ENCODE peak calls at places on chromosomes 5 and 9, in nine cellular contexts. M is heart left ventricle; U is uterus; D is breast epithelium; K is right atrium auricular region; A is SK-N-SH; W is cardiac muscle cell; G is AG04450; S is CD4-positive, alpha-beta T cell. N is an unnamed sample.

GRCh38 chr9:91734371-91734981 is 215.6 kb downstream of the ROR2 start:
- DNase-seq in U (peak; percentile 79), A (peak; percentile 88), S (peak; percentile 45), K (peak; percentile 77), W (peak; percentile 72), M (peak; percentile 87), D (no peak), G (no peak), N (no peak)

GRCh38 chr9:118734696-118735095 is 634.5 kb downstream of the BRINP1 start:
- DNase-seq in G (no peak), U (no peak), S (no peak), D (no peak), K (no peak), M (no peak), W (no peak), A (no peak), N (peak; percentile 44)

GRCh38 chr5:6280425-6281100 is 97.8 kb downstream of the MED10 start:
- DNase-seq in U (no peak), G (no peak), S (no peak), K (no peak), M (no peak), W (no peak), D (no peak), A (no peak), N (no peak)

GRCh38 chr5:134149571-134150303 is 27.0 kb downstream of the SKP1 start:
- DNase-seq in K (peak; percentile 51), M (no peak), G (no peak), W (no peak), S (no peak), D (peak; percentile 49), U (no peak), A (no peak), N (no peak)

GRCh38 chr5:127303404-127303803 is 12.8 kb downstream of the MEGF10 start:
- DNase-seq in W (no peak), S (no peak), D (no peak), M (no peak), G (no peak), U (no peak), A (no peak), K (no peak), N (no peak)

GRCh38 chr5:101390317-101390908 is 487.3 kb upstream of the ST8SIA4 start:
- DNase-seq in M (no peak), D (no peak), A (peak; percentile 2), K (no peak), W (peak; percentile 49), S (no peak), U (no peak), G (peak; percentile 0), N (peak; percentile 40)

GRCh38 chr9:135782946-135783345 is 81.0 kb downstream of the KCNT1 start:
- DNase-seq in K (no peak), G (no peak), D (no peak), S (no peak), A (no peak), W (no peak), M (no peak), U (no peak), N (no peak)

GRCh38 chr5:178385472-178385853 is 152.9 kb upstream of the PHYKPL start:
- DNase-seq in M (no peak), U (no peak), A (peak; percentile 47), S (no peak), D (no peak), K (no peak), G (no peak), W (no peak), N (peak; percentile 68)

GRCh38 chr9:5574998-5575397 is 53.9 kb upstream of the RIC1 start:
- DNase-seq in M (no peak), G (no peak), A (no peak), U (no peak), S (no peak), K (no peak), D (no peak), W (no peak), N (no peak)

GRCh38 chr5:73031839-73032238 is 76.0 kb downstream of the FCHO2 start:
- DNase-seq in K (no peak), G (peak; percentile 66), W (peak; percentile 24), D (no peak), U (peak; percentile 20), A (peak; percentile 12), S (no peak), M (no peak), N (peak; percentile 49)

GRCh38 chr5:116626272-116626723 is 51.7 kb upstream of the SEMA6A start:
- DNase-seq in K (peak; percentile 93), D (peak; percentile 81), S (no peak), G (no peak), M (peak; percentile 70), W (no peak), A (no peak), U (peak; percentile 88), N (peak; percentile 48)

GRCh38 chr9:137750563-137750962 is 127.0 kb upstream of the CACNA1B start:
- DNase-seq in S (no peak), G (no peak), U (no peak), K (no peak), A (no peak), W (no peak), D (no peak), M (no peak), N (no peak)

GRCh38 chr5:32222723-32223470 is 48.8 kb upstream of the GOLPH3 start:
- DNase-seq in W (no peak), G (no peak), U (no peak), A (no peak), S (no peak), M (no peak), D (no peak), K (no peak), N (no peak)

DNA sequence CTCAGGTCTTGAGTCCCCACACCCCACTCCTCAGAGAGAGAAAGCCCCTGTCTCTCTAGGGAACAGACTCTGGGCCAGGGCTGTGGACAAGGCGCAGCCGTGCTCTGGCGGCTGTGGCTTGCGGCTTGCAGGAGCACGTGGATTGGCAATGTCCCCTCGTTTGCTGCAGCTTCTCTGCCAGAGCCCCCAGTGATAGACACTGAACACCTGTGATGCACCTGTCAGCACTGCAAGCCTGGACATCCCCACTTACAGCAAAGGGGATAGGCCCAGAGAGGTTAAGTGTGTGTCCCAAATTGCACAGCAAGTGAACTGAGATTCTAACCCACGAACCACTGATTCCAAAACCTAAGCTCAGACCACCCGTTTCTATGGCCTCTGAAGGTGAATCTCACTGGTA is 7.0 kb downstream of the GFI1B start:
- DNase-seq in K (no peak), A (no peak), U (no peak), M (no peak), G (no peak), W (no peak), S (no peak), D (no peak), N (no peak)
- H3K27ac ChIP-seq in K (no peak overlapping the region), A (no peak overlapping the region), U (no peak overlapping the region), M (no peak overlapping the region), G (no peak overlapping the region), W (no peak overlapping the region), S (no peak overlapping the region), D (no peak overlapping the region), N (no peak overlapping the region)

DNA sequence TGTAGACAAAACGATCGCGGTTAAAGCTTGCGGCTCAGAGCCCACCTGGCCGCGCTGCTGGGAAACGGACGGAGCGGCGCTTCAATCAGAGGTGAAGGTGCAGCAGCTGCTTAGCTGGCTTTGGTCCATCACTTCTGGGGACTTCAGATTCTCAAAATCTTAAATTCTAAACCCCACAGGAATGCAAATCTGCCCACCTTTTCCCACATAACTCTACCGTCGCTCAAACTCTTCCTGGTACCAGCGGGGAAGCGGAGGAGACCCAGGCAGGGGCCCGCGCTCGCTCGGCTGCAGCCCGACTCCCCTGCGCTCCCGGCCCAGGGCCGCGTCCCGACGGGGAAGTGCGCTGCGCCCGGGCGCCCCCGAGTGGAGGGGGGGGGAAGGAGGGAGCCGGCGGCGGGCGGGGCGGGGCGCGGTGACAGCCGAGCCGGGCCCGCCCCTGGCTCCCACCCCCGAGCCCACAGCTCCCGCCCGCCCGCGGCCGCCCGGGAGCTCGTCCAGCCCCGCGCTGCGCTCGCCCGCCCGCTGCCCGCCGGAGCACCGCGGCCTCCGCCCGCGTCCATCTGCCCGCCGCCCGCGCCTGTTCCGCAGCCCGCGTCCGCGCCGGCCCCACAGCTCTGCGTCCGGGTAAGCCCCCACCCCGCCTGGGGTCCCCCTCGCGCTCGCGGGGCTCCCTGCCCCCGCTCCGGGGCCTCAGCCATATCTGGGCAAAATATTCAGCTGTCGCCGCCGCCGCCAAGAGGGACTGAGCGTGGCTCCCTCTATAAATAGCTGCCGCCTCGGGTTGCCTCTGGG is at the start of gene TMOD1:
- DNase-seq in U (peak; percentile 69), M (peak; percentile 90), D (no peak), S (no peak), W (peak; percentile 90), A (peak; percentile 99), K (no peak), G (no peak), N (no peak)
- TF ChIP-seq CTCF in U (peak; percentile 38), M (peak; percentile 32), D (no peak), S (no peak), W (no peak), A (peak; percentile 23), K (peak; percentile 19), G (no peak), N (peak; percentile 37)

DNA sequence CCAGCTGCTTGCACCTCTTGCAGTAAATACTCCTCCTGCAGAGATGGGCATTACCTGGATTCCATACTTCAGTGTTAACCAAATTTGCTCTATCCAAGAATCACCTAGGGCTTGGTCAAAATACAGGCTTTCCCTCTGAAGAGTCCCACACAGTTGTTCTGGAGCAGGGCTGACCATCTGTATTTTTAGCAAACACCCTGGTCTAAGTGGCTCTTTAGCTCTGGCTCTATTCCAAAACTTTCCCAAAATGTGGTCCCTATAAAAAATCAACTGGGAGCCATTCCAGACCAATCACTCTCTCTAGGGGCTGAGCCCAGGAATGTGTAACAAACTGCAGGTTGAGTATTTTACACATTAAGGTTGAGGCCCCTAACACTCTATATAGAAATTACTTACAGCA is 153.7 kb downstream of the SPOCK1 start:
- DNase-seq in D (no peak), M (no peak), G (no peak), W (no peak), A (no peak), S (no peak), K (no peak), U (no peak), N (no peak)
- H3K27ac ChIP-seq in D (no peak overlapping the region), M (no peak overlapping the region), G (no peak overlapping the region), W (no peak overlapping the region), A (no peak overlapping the region), S (no peak overlapping the region), K (no peak overlapping the region), U (no peak overlapping the region), N (no peak overlapping the region)

GRCh38 chr5:155827949-155828348 is 499.0 kb upstream of the SGCD start:
- DNase-seq in S (no peak), K (no peak), A (no peak), G (no peak), W (no peak), M (no peak), U (no peak), D (no peak), N (no peak)

GRCh38 chr5:155836404-155836803 is 490.6 kb upstream of the SGCD start:
- DNase-seq in U (no peak), A (no peak), D (no peak), S (no peak), G (no peak), M (no peak), W (peak; percentile 39), K (no peak), N (no peak)

GRCh38 chr5:155834271-155834975 is 492.5 kb upstream of the SGCD start:
- DNase-seq in G (no peak), K (no peak), W (no peak), M (no peak), A (no peak), U (no peak), S (no peak), D (no peak), N (no peak)

GRCh38 chr5:155838394-155838793 is 488.6 kb upstream of the SGCD start:
- DNase-seq in U (no peak), G (no peak), S (no peak), W (no peak), D (no peak), K (no peak), A (no peak), M (no peak), N (no peak)

GRCh38 chr5:155833282-155833681 is 493.7 kb upstream of the SGCD start:
- DNase-seq in S (no peak), W (no peak), M (no peak), D (no peak), K (no peak), A (peak; percentile 3), G (no peak), U (no peak), N (no peak)
- TF ChIP-seq CTCF in S (no peak), W (no peak), M (no peak), D (no peak), K (no peak), A (no peak), G (no peak), U (no peak), N (no peak)

N was measured in foreskin keratinocyte.